ENCODE peak calls at places on chromosomes 6 and 20, in ten cellular contexts. H is DND-41; F is psoas muscle; G is PC-9; J is left ventricle myocardium inferior; D is epithelial cell of prostate; P is left lung; A is Peyer's patch; S is CD8-positive, alpha-beta memory T cell; V is tibial artery. E is an unnamed sample.

GRCh38 chr6:47592466-47592865 is 105.9 kb upstream of the ADGRF4 start:
- DNase-seq in H (no peak), F (no peak), G (no peak), J (no peak), D (no peak), P (no peak), A (no peak), S (no peak), V (no peak), E (no peak)

GRCh38 chr6:131058236-131058635 is 4.8 kb downstream of the EPB41L2 start:
- DNase-seq in H (no peak), F (no peak), G (no peak), J (no peak), D (no peak), P (no peak), A (no peak), S (no peak), V (no peak), E (no peak)

GRCh38 chr6:106973018-106973840 is 1.3 kb downstream of the CD24 start:
- DNase-seq in H (no peak), F (no peak), G (peak; percentile 19), J (no peak), D (no peak), P (peak; percentile 87), A (peak; percentile 60), S (no peak), V (no peak), E (no peak)

GRCh38 chr6:10801224-10801848 is 37.0 kb downstream of the MAK start:
- DNase-seq in H (peak; percentile 74), F (peak; percentile 74), G (peak; percentile 66), J (peak; percentile 27), D (no peak), P (peak; percentile 82), A (peak; percentile 37), S (peak; percentile 43), V (peak; percentile 48), E (peak; percentile 33)

GRCh38 chr20:38585404-38586180 is 4.6 kb downstream of the ADIG start:
- DNase-seq in H (no peak), F (no peak), G (no peak), J (no peak), D (no peak), P (peak; percentile 37), A (no peak), S (no peak), V (no peak), E (no peak)

GRCh38 chr20:64238115-64238825 is 17.3 kb upstream of the PCMTD2 start:
- DNase-seq in H (no peak), F (peak; percentile 32), G (no peak), J (no peak), D (no peak), P (no peak), A (no peak), S (no peak), V (no peak), E (no peak)

GRCh38 chr6:168404560-168404959 is 36.4 kb upstream of the SMOC2 start:
- DNase-seq in H (no peak), F (no peak), G (no peak), J (no peak), D (no peak), P (no peak), A (no peak), S (no peak), V (no peak), E (no peak)

GRCh38 chr6:122712864-122713612 is 66.5 kb upstream of the FABP7 start:
- DNase-seq in H (no peak), F (no peak), G (no peak), J (no peak), D (no peak), P (no peak), A (no peak), S (no peak), V (no peak), E (no peak)

GRCh38 chr6:116364361-116364760 is 6.4 kb upstream of the DSE start:
- DNase-seq in H (no peak), F (no peak), G (no peak), J (no peak), D (no peak), P (no peak), A (no peak), S (no peak), V (no peak), E (no peak)

GRCh38 chr6:112237066-112237465 is 17.3 kb downstream of the LAMA4 start:
- DNase-seq in H (no peak), F (no peak), G (no peak), J (no peak), D (no peak), P (no peak), A (no peak), S (no peak), V (no peak), E (no peak)

GRCh38 chr6:93821953-93822352 is 402.6 kb upstream of the EPHA7 start:
- DNase-seq in H (no peak), F (no peak), G (no peak), J (no peak), D (no peak), P (no peak), A (no peak), S (no peak), V (no peak), E (no peak)

GRCh38 chr20:63328716-63329275 is 32.4 kb downstream of the CHRNA4 start:
- DNase-seq in H (no peak), F (peak; percentile 32), G (no peak), J (peak; percentile 10), D (no peak), P (no peak), A (no peak), S (no peak), V (no peak), E (no peak)

GRCh38 chr6:35678021-35678654 is 10.6 kb downstream of the FKBP5 start:
- DNase-seq in H (no peak), F (no peak), G (no peak), J (no peak), D (no peak), P (no peak), A (no peak), S (no peak), V (no peak), E (no peak)

GRCh38 chr6:35674594-35674993 is 14.1 kb downstream of the FKBP5 start:
- DNase-seq in H (no peak), F (no peak), G (no peak), J (no peak), D (no peak), P (no peak), A (no peak), S (no peak), V (no peak), E (no peak)

GRCh38 chr6:35677456-35677855 is 11.3 kb downstream of the FKBP5 start:
- DNase-seq in H (no peak), F (no peak), G (no peak), J (no peak), D (no peak), P (no peak), A (no peak), S (no peak), V (no peak), E (no peak)

GRCh38 chr6:35673755-35674154 is 15.0 kb downstream of the FKBP5 start:
- DNase-seq in H (no peak), F (no peak), G (no peak), J (no peak), D (no peak), P (no peak), A (no peak), S (no peak), V (no peak), E (no peak)

DNA sequence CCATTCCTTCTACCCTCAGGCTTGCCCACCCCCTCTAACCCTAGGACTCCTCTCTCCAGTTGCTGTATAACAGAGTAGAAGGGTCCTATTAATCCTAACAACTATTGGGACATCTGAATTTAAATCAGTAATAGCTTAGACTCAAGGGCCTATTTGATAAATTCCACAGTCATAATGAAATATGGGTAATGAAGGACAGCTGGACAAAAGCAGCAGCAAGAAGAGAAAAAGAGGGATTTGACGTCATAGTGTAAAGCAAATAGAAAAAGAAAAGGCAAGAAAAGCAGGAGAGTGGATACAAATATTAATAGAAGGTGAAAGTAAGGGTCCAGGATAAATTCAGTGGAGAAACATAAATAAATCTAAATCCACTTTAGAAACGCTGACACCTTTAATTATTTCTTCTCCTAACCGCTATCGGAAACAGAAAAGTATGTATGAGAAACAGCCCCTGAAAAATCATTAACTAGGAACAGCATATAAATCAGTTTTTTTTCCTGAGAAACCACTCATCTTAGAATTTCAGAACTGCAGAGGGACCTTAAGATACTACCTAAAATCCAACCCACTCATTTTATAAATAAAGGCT is 12.8 kb downstream of the FKBP5 start:
- DNase-seq in H (no peak), F (no peak), G (no peak), J (no peak), D (no peak), P (no peak), A (no peak), S (no peak), V (no peak), E (no peak)
- H3K27ac ChIP-seq in H (no peak overlapping the region), F (peak overlapping the region; percentile 8), G (no peak overlapping the region), J (no peak overlapping the region), D (no peak overlapping the region), P (no peak overlapping the region), A (no peak overlapping the region), S (no peak overlapping the region), V (no peak overlapping the region), E (no peak overlapping the region)

GRCh38 chr6:138555294-138555988 is 56.1 kb upstream of the NHSL1 start:
- DNase-seq in H (no peak), F (no peak), G (peak; percentile 38), J (no peak), D (no peak), P (no peak), A (no peak), S (no peak), V (no peak), E (no peak)
- H3K27ac ChIP-seq in H (no peak overlapping the region), F (no peak overlapping the region), G (peak overlapping the region; percentile 56), J (peak overlapping the region; percentile 44), D (no peak overlapping the region), P (peak overlapping the region; percentile 69), A (no peak overlapping the region), S (no peak overlapping the region), V (no peak overlapping the region), E (peak overlapping the region; percentile 22)

GRCh38 chr20:41497186-41497895 is 120.8 kb downstream of the CHD6 start:
- DNase-seq in H (no peak), F (no peak), G (no peak), J (no peak), D (no peak), P (no peak), A (no peak), S (no peak), V (no peak), E (no peak)
- H3K27ac ChIP-seq in H (no peak overlapping the region), F (no peak overlapping the region), G (no peak overlapping the region), J (no peak overlapping the region), D (no peak overlapping the region), P (no peak overlapping the region), A (no peak overlapping the region), S (no peak overlapping the region), V (no peak overlapping the region), E (no peak overlapping the region)

DNA sequence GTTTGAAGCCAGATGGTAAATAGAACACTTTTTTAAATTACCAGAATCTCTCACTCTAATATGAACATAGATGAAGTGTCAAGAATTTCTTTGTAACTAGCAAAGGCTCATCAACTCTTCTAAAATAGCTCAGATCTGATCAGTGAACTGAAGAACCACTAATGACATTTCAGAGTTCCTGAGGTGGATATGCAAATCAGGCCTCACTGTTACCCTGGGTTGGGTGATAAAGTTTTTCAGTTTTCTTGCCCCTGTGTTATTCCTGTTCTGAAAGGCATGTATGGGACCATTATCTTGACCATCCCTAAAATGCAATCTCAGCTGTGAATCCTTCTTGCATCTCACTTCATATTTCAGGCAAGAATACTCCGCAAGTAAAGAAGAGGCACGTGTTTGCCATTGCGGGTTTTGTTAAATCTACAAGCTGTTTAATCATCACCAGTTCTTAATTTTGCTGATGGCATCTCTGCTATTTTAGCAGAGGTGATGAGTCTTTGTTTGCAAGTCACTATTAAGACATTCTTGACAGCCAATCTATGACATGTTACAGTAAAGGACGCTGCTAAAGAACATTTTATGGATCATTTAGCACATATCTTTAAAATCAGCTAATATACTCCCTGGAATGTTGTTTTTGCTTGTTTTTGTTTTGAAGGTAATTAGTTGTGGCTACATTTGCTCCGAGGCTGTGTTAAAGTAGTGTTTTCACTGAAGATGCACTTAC is 47.9 kb downstream of the KHDC1L start:
- DNase-seq in H (no peak), F (no peak), G (no peak), J (no peak), D (no peak), P (no peak), A (no peak), S (no peak), V (no peak), E (no peak)
- H3K27ac ChIP-seq in H (no peak overlapping the region), F (no peak overlapping the region), G (no peak overlapping the region), J (no peak overlapping the region), D (no peak overlapping the region), P (no peak overlapping the region), A (no peak overlapping the region), S (no peak overlapping the region), V (no peak overlapping the region), E (no peak overlapping the region)